ENCODE peak calls at places on chromosomes 2 and 18, in six cellular contexts. M is K562, H is prostate gland, Y is SK-N-MC, S is breast epithelium, Z is endothelial cell of umbilical vein. F is an unnamed sample.
A peak's percentile ranks its signal among the peaks of the same experiment; 100 is the strongest.

GRCh38 chr2:238965371-238966273 is 117.7 kb downstream of the TWIST2 start:
- DNase-seq in Z (no peak), Y (no peak), S (no peak), H (no peak), M (no peak), F (no peak)

GRCh38 chr2:53568463-53568862 is 199.1 kb upstream of the CHAC2 start:
- DNase-seq in Y (no peak), H (no peak), S (no peak), M (no peak), Z (no peak), F (no peak)

GRCh38 chr2:159755788-159756187 is 42.2 kb downstream of the CD302 start:
- DNase-seq in Y (no peak), M (peak; percentile 58), H (no peak), S (no peak), Z (peak; percentile 49), F (no peak)

GRCh38 chr2:142315353-142315752 is 184.5 kb upstream of the LRP1B start:
- DNase-seq in Z (no peak), Y (no peak), S (no peak), M (no peak), H (no peak), F (no peak)

GRCh38 chr2:136162438-136162837 is 44.5 kb upstream of the CXCR4 start:
- DNase-seq in S (no peak), Z (no peak), H (no peak), M (no peak), Y (no peak), F (no peak)

GRCh38 chr2:12688898-12689297 is 27.8 kb upstream of the TRIB2 start:
- DNase-seq in Y (no peak), S (no peak), H (no peak), Z (no peak), M (no peak), F (no peak)

GRCh38 chr2:127570282-127571250 is 35.1 kb downstream of the MYO7B start:
- DNase-seq in S (no peak), Z (no peak), M (no peak), Y (no peak), H (no peak), F (no peak)

GRCh38 chr2:237571551-237571950 is 5.2 kb downstream of the PRLH start:
- DNase-seq in M (no peak), Z (no peak), Y (no peak), H (no peak), S (no peak), F (no peak)

GRCh38 chr2:131039101-131039440 is 54.2 kb downstream of the FAM168B start:
- DNase-seq in S (no peak), M (no peak), Z (no peak), H (no peak), Y (no peak), F (no peak)

GRCh38 chr18:457120-457519 is 43.4 kb downstream of the COLEC12 start:
- DNase-seq in S (peak; percentile 18), Z (peak; percentile 80), Y (peak; percentile 96), M (no peak), H (peak; percentile 10), F (no peak)

GRCh38 chr2:62222674-62223073 is 26.8 kb downstream of the B3GNT2 start:
- DNase-seq in Z (no peak), S (no peak), M (no peak), Y (no peak), H (no peak), F (no peak)

GRCh38 chr2:162256621-162257020 is 13.4 kb upstream of the FAP start:
- DNase-seq in Y (no peak), S (no peak), H (no peak), M (no peak), Z (no peak), F (no peak)

GRCh38 chr2:204072443-204073324 is 136.1 kb downstream of the ICOS start:
- DNase-seq in Z (peak; percentile 38), M (peak; percentile 54), H (no peak), S (no peak), Y (no peak), F (peak; percentile 44)

GRCh38 chr2:23215016-23215415 is 170.0 kb upstream of the KLHL29 start:
- DNase-seq in H (no peak), S (no peak), Y (no peak), Z (no peak), M (no peak), F (no peak)

GRCh38 chr2:14536976-14537375 is 95.5 kb upstream of the LRATD1 start:
- DNase-seq in Z (no peak), S (peak; percentile 18), M (no peak), H (no peak), Y (no peak), F (no peak)

GRCh38 chr2:182897137-182897536 is 30.7 kb upstream of the FRZB start:
- DNase-seq in Z (no peak), H (no peak), Y (no peak), M (no peak), S (no peak), F (no peak)

GRCh38 chr2:34365937-34366336 is 766.8 kb upstream of the FAM98A start:
- DNase-seq in H (no peak), M (no peak), Y (peak; percentile 79), Z (no peak), S (no peak), F (no peak)

GRCh38 chr2:237524631-237525030 is 37.6 kb downstream of the MLPH start:
- DNase-seq in M (no peak), S (no peak), H (no peak), Z (no peak), Y (no peak), F (no peak)

DNA sequence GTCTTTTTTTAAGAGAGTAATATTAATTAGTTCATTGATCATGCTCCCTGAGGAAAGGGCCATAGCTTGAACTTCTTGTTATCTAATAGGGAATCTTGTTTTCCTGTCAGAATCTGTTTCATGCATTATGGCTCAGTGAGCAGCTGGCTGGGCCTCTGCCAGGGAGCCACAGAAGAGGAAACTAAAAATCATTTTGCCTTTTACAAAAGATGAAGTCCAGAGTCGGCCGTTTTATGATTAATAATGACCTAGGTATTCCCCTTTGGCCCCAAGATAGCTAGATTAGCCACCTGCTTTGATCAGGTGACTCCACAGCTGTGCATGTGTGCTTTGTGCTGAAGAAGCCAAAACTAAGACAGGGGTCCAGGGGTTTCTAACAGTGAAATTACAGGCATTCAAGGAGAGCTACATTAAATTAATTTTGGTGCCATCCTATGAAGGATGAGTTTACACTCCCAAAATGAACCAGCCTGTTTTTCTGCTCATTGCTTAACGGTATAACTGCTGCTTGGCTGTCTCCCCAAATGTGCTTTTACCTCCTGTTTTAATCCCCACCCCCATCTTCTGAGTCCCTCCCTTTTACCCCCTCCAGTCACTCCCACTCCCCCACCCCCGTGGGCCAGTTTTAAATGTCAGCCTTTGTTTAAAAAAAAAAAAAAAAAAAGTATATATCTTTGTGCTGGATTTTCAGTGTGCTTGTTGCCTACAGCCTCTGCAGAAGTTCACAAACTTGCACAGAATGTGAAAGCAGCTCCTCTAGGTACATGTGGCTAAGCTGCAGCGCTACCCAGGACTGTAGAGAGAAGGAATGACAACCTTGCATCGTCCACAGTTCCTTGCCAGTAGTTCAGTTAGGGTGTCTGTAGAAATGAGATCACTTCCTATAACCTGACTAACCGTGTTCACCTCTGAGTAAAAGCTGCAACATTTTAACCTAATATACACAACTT is 93.1 kb downstream of the CABLES1 start:
- DNase-seq in M (no peak), S (no peak), Z (peak; percentile 65), H (no peak), Y (no peak), F (peak; percentile 31)
- TF ChIP-seq POLR2AphosphoS5 in M (no peak), S (no peak), Z (no peak), H (no peak), Y (no peak), F (no peak)

DNA sequence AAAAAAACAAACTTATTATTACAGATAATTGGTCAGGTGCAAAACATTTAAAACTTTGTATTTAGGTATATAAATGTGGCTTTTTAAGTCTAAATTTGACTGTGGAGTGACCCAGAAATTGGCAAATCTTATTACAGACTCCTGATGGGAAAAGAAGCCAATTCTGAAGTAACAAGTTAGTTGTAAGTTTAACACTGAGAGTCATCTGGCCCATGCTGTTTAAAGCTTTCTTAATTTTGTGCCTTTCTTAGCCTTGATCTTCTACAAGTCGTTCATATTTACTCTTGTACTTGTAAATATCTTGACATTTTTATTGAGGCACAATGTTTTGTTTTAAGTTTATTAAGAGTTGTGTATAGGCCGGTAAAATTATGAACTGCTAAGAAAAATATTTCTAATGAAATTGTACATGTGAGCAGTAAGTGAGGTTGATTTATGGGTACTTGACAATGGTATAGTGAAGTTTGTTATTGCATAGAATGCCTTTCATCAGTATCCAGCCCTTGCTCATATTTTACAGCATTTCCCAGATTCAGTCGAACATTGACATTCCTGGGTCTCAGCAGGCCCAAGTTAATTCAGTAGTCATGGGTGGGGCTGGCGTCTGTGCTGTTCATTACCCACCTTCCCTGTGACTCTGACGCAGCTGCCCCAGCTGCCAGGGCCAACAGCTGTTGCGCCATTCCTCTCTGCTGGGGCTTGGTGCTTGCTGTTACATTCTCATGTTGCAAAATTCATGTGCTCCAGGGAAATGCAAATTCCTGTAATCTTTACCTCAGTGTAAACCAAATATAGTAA is 121.4 kb downstream of the ZNF236 start:
- DNase-seq in Z (no peak), H (peak; percentile 44), M (no peak), Y (no peak), S (no peak), F (no peak)
- TF ChIP-seq POLR2AphosphoS5 in Z (no peak), H (peak; percentile 38), M (no peak), Y (no peak), S (no peak), F (peak; percentile 41)

GRCh38 chr2:54629914-54630609 is 93.4 kb upstream of the EML6 start:
- DNase-seq in M (no peak), Z (no peak), H (no peak), S (no peak), Y (no peak), F (peak; percentile 29)

GRCh38 chr2:54627973-54628372 is 95.5 kb upstream of the EML6 start:
- DNase-seq in Z (no peak), M (no peak), S (no peak), Y (no peak), H (no peak), F (no peak)

GRCh38 chr2:54628957-54629356 is 94.5 kb upstream of the EML6 start:
- DNase-seq in Y (no peak), H (no peak), M (no peak), Z (no peak), S (no peak), F (no peak)

GRCh38 chr2:54628418-54628817 is 95.0 kb upstream of the EML6 start:
- DNase-seq in H (no peak), Z (no peak), S (no peak), Y (no peak), M (no peak), F (no peak)

GRCh38 chr2:54629390-54629789 is 94.1 kb upstream of the EML6 start:
- DNase-seq in Z (no peak), M (no peak), S (no peak), H (no peak), Y (no peak), F (no peak)
- TF ChIP-seq POLR2AphosphoS5 in Z (no peak), M (no peak), S (no peak), H (no peak), Y (no peak), F (no peak)

GRCh38 chr18:2571200-2572143 is at the start of the genes METTL4 and NDC80:
- DNase-seq in Z (peak; percentile 96), Y (peak; percentile 40), H (peak; percentile 70), S (peak; percentile 66), M (peak; percentile 87), F (peak; percentile 89)
- TF ChIP-seq POLR2AphosphoS5 in Z (no peak), Y (peak; percentile 81), H (peak; percentile 95), S (peak; percentile 87), M (peak; percentile 90), F (peak; percentile 59)

F was measured in transverse colon.